ENCODE peak calls at places on chromosomes 7 and 10, in nine cellular contexts. One of them, this sample, is unnamed.

GRCh38 chr7:30254717-30255095 is 29.7 kb upstream of the ZNRF2 start:
- DNase-seq in T-helper 2 cell: no peak
- DNase-seq in hepatocyte: no peak
- DNase-seq in endothelial cell: no peak
- DNase-seq in glomerular endothelial cell: no peak
- DNase-seq in T-helper 9 cell: no peak
- DNase-seq in AG10803: no peak
- DNase-seq in HTR-8/SVneo: no peak
- DNase-seq in activated CD8-positive, alpha-beta memory T cell treated with anti-CD3 and anti-CD28 coated beads for 4 hours: no peak
- DNase-seq in this sample: no peak

GRCh38 chr7:27254625-27255024 is 12.0 kb downstream of the EVX1 start:
- DNase-seq in T-helper 2 cell: no peak
- DNase-seq in hepatocyte: no peak
- DNase-seq in endothelial cell: no peak
- DNase-seq in glomerular endothelial cell: no peak
- DNase-seq in T-helper 9 cell: no peak
- DNase-seq in AG10803: no peak
- DNase-seq in HTR-8/SVneo: no peak
- DNase-seq in activated CD8-positive, alpha-beta memory T cell treated with anti-CD3 and anti-CD28 coated beads for 4 hours: no peak
- DNase-seq in this sample: no peak

GRCh38 chr10:97676770-97677581 is 10.1 kb downstream of the AVPI1 start:
- DNase-seq in T-helper 2 cell: peak; percentile 23
- DNase-seq in hepatocyte: peak; percentile 78
- DNase-seq in endothelial cell: no peak
- DNase-seq in glomerular endothelial cell: no peak
- DNase-seq in T-helper 9 cell: peak; percentile 43
- DNase-seq in AG10803: peak; percentile 63
- DNase-seq in HTR-8/SVneo: peak; percentile 77
- DNase-seq in activated CD8-positive, alpha-beta memory T cell treated with anti-CD3 and anti-CD28 coated beads for 4 hours: no peak
- DNase-seq in this sample: peak; percentile 69

GRCh38 chr10:11014671-11015141 is 3.0 kb upstream of the CELF2 start:
- DNase-seq in T-helper 2 cell: no peak
- DNase-seq in hepatocyte: no peak
- DNase-seq in endothelial cell: no peak
- DNase-seq in glomerular endothelial cell: no peak
- DNase-seq in T-helper 9 cell: no peak
- DNase-seq in AG10803: no peak
- DNase-seq in HTR-8/SVneo: no peak
- DNase-seq in activated CD8-positive, alpha-beta memory T cell treated with anti-CD3 and anti-CD28 coated beads for 4 hours: no peak
- DNase-seq in this sample: no peak

GRCh38 chr7:17298840-17299476 is 506 bp downstream of the AHR start:
- DNase-seq in T-helper 2 cell: peak; percentile 27
- DNase-seq in hepatocyte: peak; percentile 63
- DNase-seq in endothelial cell: peak; percentile 44
- DNase-seq in glomerular endothelial cell: no peak
- DNase-seq in T-helper 9 cell: peak; percentile 45
- DNase-seq in AG10803: no peak
- DNase-seq in HTR-8/SVneo: peak; percentile 14
- DNase-seq in activated CD8-positive, alpha-beta memory T cell treated with anti-CD3 and anti-CD28 coated beads for 4 hours: peak; percentile 11
- DNase-seq in this sample: peak; percentile 48

GRCh38 chr7:30911561-30911969 is at the start of gene AQP1:
- DNase-seq in T-helper 2 cell: no peak
- DNase-seq in hepatocyte: peak; percentile 83
- DNase-seq in endothelial cell: no peak
- DNase-seq in glomerular endothelial cell: no peak
- DNase-seq in T-helper 9 cell: no peak
- DNase-seq in AG10803: peak; percentile 67
- DNase-seq in HTR-8/SVneo: no peak
- DNase-seq in activated CD8-positive, alpha-beta memory T cell treated with anti-CD3 and anti-CD28 coated beads for 4 hours: no peak
- DNase-seq in this sample: peak; percentile 91

GRCh38 chr10:114920459-114920858 is 17.5 kb upstream of the TRUB1 start:
- DNase-seq in T-helper 2 cell: no peak
- DNase-seq in hepatocyte: no peak
- DNase-seq in endothelial cell: no peak
- DNase-seq in glomerular endothelial cell: no peak
- DNase-seq in T-helper 9 cell: no peak
- DNase-seq in AG10803: no peak
- DNase-seq in HTR-8/SVneo: no peak
- DNase-seq in activated CD8-positive, alpha-beta memory T cell treated with anti-CD3 and anti-CD28 coated beads for 4 hours: no peak
- DNase-seq in this sample: no peak

GRCh38 chr10:13526952-13527863 is 1.6 kb downstream of the BEND7 start:
- DNase-seq in T-helper 2 cell: no peak
- DNase-seq in hepatocyte: peak; percentile 55
- DNase-seq in endothelial cell: no peak
- DNase-seq in glomerular endothelial cell: peak; percentile 63
- DNase-seq in T-helper 9 cell: no peak
- DNase-seq in AG10803: peak; percentile 86
- DNase-seq in HTR-8/SVneo: peak; percentile 51
- DNase-seq in activated CD8-positive, alpha-beta memory T cell treated with anti-CD3 and anti-CD28 coated beads for 4 hours: no peak
- DNase-seq in this sample: peak; percentile 49

GRCh38 chr10:119455609-119456434 is 86.7 kb downstream of the RGS10 start:
- DNase-seq in T-helper 2 cell: no peak
- DNase-seq in hepatocyte: no peak
- DNase-seq in endothelial cell: no peak
- DNase-seq in glomerular endothelial cell: no peak
- DNase-seq in T-helper 9 cell: no peak
- DNase-seq in AG10803: no peak
- DNase-seq in HTR-8/SVneo: no peak
- DNase-seq in activated CD8-positive, alpha-beta memory T cell treated with anti-CD3 and anti-CD28 coated beads for 4 hours: no peak
- DNase-seq in this sample: no peak

GRCh38 chr10:70778267-70778924 is 6.8 kb downstream of the TBATA start:
- DNase-seq in T-helper 2 cell: no peak
- DNase-seq in hepatocyte: no peak
- DNase-seq in endothelial cell: no peak
- DNase-seq in glomerular endothelial cell: no peak
- DNase-seq in T-helper 9 cell: no peak
- DNase-seq in AG10803: no peak
- DNase-seq in HTR-8/SVneo: no peak
- DNase-seq in activated CD8-positive, alpha-beta memory T cell treated with anti-CD3 and anti-CD28 coated beads for 4 hours: no peak
- DNase-seq in this sample: no peak

GRCh38 chr7:137747359-137748031 is 99.3 kb downstream of the DGKI start:
- DNase-seq in T-helper 2 cell: no peak
- DNase-seq in hepatocyte: no peak
- DNase-seq in endothelial cell: no peak
- DNase-seq in glomerular endothelial cell: no peak
- DNase-seq in T-helper 9 cell: no peak
- DNase-seq in AG10803: peak; percentile 33
- DNase-seq in HTR-8/SVneo: no peak
- DNase-seq in activated CD8-positive, alpha-beta memory T cell treated with anti-CD3 and anti-CD28 coated beads for 4 hours: no peak
- DNase-seq in this sample: no peak

GRCh38 chr10:110834622-110835219 is 37.0 kb upstream of the PDCD4 start:
- DNase-seq in T-helper 2 cell: no peak
- DNase-seq in hepatocyte: peak; percentile 73
- DNase-seq in endothelial cell: no peak
- DNase-seq in glomerular endothelial cell: no peak
- DNase-seq in T-helper 9 cell: no peak
- DNase-seq in AG10803: no peak
- DNase-seq in HTR-8/SVneo: no peak
- DNase-seq in activated CD8-positive, alpha-beta memory T cell treated with anti-CD3 and anti-CD28 coated beads for 4 hours: no peak
- DNase-seq in this sample: peak; percentile 90

GRCh38 chr10:70513848-70514309 is 35.3 kb downstream of the PALD1 start:
- DNase-seq in T-helper 2 cell: no peak
- DNase-seq in hepatocyte: no peak
- DNase-seq in endothelial cell: no peak
- DNase-seq in glomerular endothelial cell: no peak
- DNase-seq in T-helper 9 cell: no peak
- DNase-seq in AG10803: no peak
- DNase-seq in HTR-8/SVneo: no peak
- DNase-seq in activated CD8-positive, alpha-beta memory T cell treated with anti-CD3 and anti-CD28 coated beads for 4 hours: no peak
- DNase-seq in this sample: no peak

GRCh38 chr7:94395141-94396041 is 696 bp downstream of the COL1A2 start:
- DNase-seq in T-helper 2 cell: no peak
- DNase-seq in hepatocyte: peak; percentile 85
- DNase-seq in endothelial cell: peak; percentile 38
- DNase-seq in glomerular endothelial cell: no peak
- DNase-seq in T-helper 9 cell: no peak
- DNase-seq in AG10803: peak; percentile 87
- DNase-seq in HTR-8/SVneo: peak; percentile 53
- DNase-seq in activated CD8-positive, alpha-beta memory T cell treated with anti-CD3 and anti-CD28 coated beads for 4 hours: no peak
- DNase-seq in this sample: peak; percentile 93

GRCh38 chr10:109040622-109041021 is 882.7 kb downstream of the XPNPEP1 start:
- DNase-seq in T-helper 2 cell: no peak
- DNase-seq in hepatocyte: no peak
- DNase-seq in endothelial cell: no peak
- DNase-seq in glomerular endothelial cell: no peak
- DNase-seq in T-helper 9 cell: no peak
- DNase-seq in AG10803: no peak
- DNase-seq in HTR-8/SVneo: no peak
- DNase-seq in activated CD8-positive, alpha-beta memory T cell treated with anti-CD3 and anti-CD28 coated beads for 4 hours: no peak
- DNase-seq in this sample: no peak

GRCh38 chr10:119688033-119688508 is 36.9 kb downstream of the BAG3 start:
- DNase-seq in T-helper 2 cell: no peak
- DNase-seq in hepatocyte: peak; percentile 30
- DNase-seq in endothelial cell: no peak
- DNase-seq in glomerular endothelial cell: no peak
- DNase-seq in T-helper 9 cell: no peak
- DNase-seq in AG10803: no peak
- DNase-seq in HTR-8/SVneo: no peak
- DNase-seq in activated CD8-positive, alpha-beta memory T cell treated with anti-CD3 and anti-CD28 coated beads for 4 hours: no peak
- DNase-seq in this sample: peak; percentile 54

GRCh38 chr10:13056461-13057077 is 43.4 kb upstream of the OPTN start:
- DNase-seq in T-helper 2 cell: no peak
- DNase-seq in hepatocyte: peak; percentile 50
- DNase-seq in endothelial cell: peak; percentile 19
- DNase-seq in glomerular endothelial cell: no peak
- DNase-seq in T-helper 9 cell: no peak
- DNase-seq in AG10803: no peak
- DNase-seq in HTR-8/SVneo: peak; percentile 55
- DNase-seq in activated CD8-positive, alpha-beta memory T cell treated with anti-CD3 and anti-CD28 coated beads for 4 hours: no peak
- DNase-seq in this sample: peak; percentile 52

GRCh38 chr7:22016547-22016946 is 70.8 kb upstream of the CDCA7L start:
- DNase-seq in T-helper 2 cell: no peak
- DNase-seq in hepatocyte: no peak
- DNase-seq in endothelial cell: no peak
- DNase-seq in glomerular endothelial cell: no peak
- DNase-seq in T-helper 9 cell: no peak
- DNase-seq in AG10803: no peak
- DNase-seq in HTR-8/SVneo: no peak
- DNase-seq in activated CD8-positive, alpha-beta memory T cell treated with anti-CD3 and anti-CD28 coated beads for 4 hours: no peak
- DNase-seq in this sample: no peak

GRCh38 chr7:106126170-106126938 is 14.2 kb upstream of the SYPL1 start:
- DNase-seq in T-helper 2 cell: no peak
- DNase-seq in hepatocyte: no peak
- DNase-seq in endothelial cell: no peak
- DNase-seq in glomerular endothelial cell: no peak
- DNase-seq in T-helper 9 cell: peak; percentile 16
- DNase-seq in AG10803: peak; percentile 45
- DNase-seq in HTR-8/SVneo: peak; percentile 21
- DNase-seq in activated CD8-positive, alpha-beta memory T cell treated with anti-CD3 and anti-CD28 coated beads for 4 hours: no peak
- DNase-seq in this sample: peak; percentile 71

GRCh38 chr7:158355456-158356065 is 232.1 kb downstream of the PTPRN2 start:
- DNase-seq in T-helper 2 cell: no peak
- DNase-seq in hepatocyte: no peak
- DNase-seq in endothelial cell: no peak
- DNase-seq in glomerular endothelial cell: no peak
- DNase-seq in T-helper 9 cell: no peak
- DNase-seq in AG10803: no peak
- DNase-seq in HTR-8/SVneo: no peak
- DNase-seq in activated CD8-positive, alpha-beta memory T cell treated with anti-CD3 and anti-CD28 coated beads for 4 hours: no peak
- DNase-seq in this sample: no peak

This sample was measured in cardiac muscle cell.